ENCODE peak calls at places on chromosome 5, in seven cellular contexts. One of them, this sample, is unnamed.

GRCh38 chr5:115831163-115831768 is 10.1 kb downstream of the ATG12 start:
- DNase-seq in transverse colon: peak; percentile 15
- DNase-seq in suprapubic skin: no peak
- DNase-seq in sigmoid colon: no peak
- DNase-seq in SK-N-SH: peak; percentile 46
- DNase-seq in stomach: no peak
- DNase-seq in ovary: no peak
- DNase-seq in this sample: peak; percentile 57

GRCh38 chr5:122323132-122323548 is 11.1 kb downstream of the SNCAIP start:
- DNase-seq in transverse colon: no peak
- DNase-seq in suprapubic skin: no peak
- DNase-seq in sigmoid colon: no peak
- DNase-seq in SK-N-SH: peak; percentile 8
- DNase-seq in stomach: no peak
- DNase-seq in ovary: no peak
- DNase-seq in this sample: no peak

GRCh38 chr5:178626484-178627258 is at the start of gene CLK4:
- DNase-seq in transverse colon: peak; percentile 97
- DNase-seq in suprapubic skin: peak; percentile 97
- DNase-seq in sigmoid colon: peak; percentile 98
- DNase-seq in SK-N-SH: peak; percentile 97
- DNase-seq in stomach: peak; percentile 98
- DNase-seq in ovary: peak; percentile 98
- DNase-seq in this sample: peak; percentile 78

GRCh38 chr5:87944553-87945320 is 323.9 kb downstream of the TMEM161B start:
- DNase-seq in transverse colon: no peak
- DNase-seq in suprapubic skin: no peak
- DNase-seq in sigmoid colon: peak; percentile 66
- DNase-seq in SK-N-SH: no peak
- DNase-seq in stomach: peak; percentile 25
- DNase-seq in ovary: no peak
- DNase-seq in this sample: no peak

GRCh38 chr5:663436-664342 is 29.5 kb downstream of the TPPP start:
- DNase-seq in transverse colon: peak; percentile 88
- DNase-seq in suprapubic skin: peak; percentile 76
- DNase-seq in sigmoid colon: peak; percentile 57
- DNase-seq in SK-N-SH: no peak
- DNase-seq in stomach: peak; percentile 89
- DNase-seq in ovary: no peak
- DNase-seq in this sample: no peak

GRCh38 chr5:131252824-131253171 is 11.1 kb upstream of the CDC42SE2 start:
- DNase-seq in transverse colon: peak; percentile 80
- DNase-seq in suprapubic skin: no peak
- DNase-seq in sigmoid colon: peak; percentile 70
- DNase-seq in SK-N-SH: no peak
- DNase-seq in stomach: peak; percentile 65
- DNase-seq in ovary: no peak
- DNase-seq in this sample: no peak

GRCh38 chr5:12947379-12947778 is 997.1 kb downstream of the DNAH5 start:
- DNase-seq in transverse colon: no peak
- DNase-seq in suprapubic skin: no peak
- DNase-seq in sigmoid colon: no peak
- DNase-seq in SK-N-SH: no peak
- DNase-seq in stomach: no peak
- DNase-seq in ovary: no peak
- DNase-seq in this sample: no peak

GRCh38 chr5:146514575-146514974 is 1.4 kb downstream of the GPR151 start:
- DNase-seq in transverse colon: no peak
- DNase-seq in suprapubic skin: no peak
- DNase-seq in sigmoid colon: no peak
- DNase-seq in SK-N-SH: no peak
- DNase-seq in stomach: no peak
- DNase-seq in ovary: no peak
- DNase-seq in this sample: no peak

GRCh38 chr5:40037703-40038102 is 612.9 kb upstream of the DAB2 start:
- DNase-seq in transverse colon: no peak
- DNase-seq in suprapubic skin: no peak
- DNase-seq in sigmoid colon: no peak
- DNase-seq in SK-N-SH: no peak
- DNase-seq in stomach: no peak
- DNase-seq in ovary: no peak
- DNase-seq in this sample: no peak

GRCh38 chr5:2299388-2300220 is 416.9 kb upstream of the IRX4 start:
- DNase-seq in transverse colon: no peak
- DNase-seq in suprapubic skin: peak; percentile 74
- DNase-seq in sigmoid colon: peak; percentile 39
- DNase-seq in SK-N-SH: no peak
- DNase-seq in stomach: no peak
- DNase-seq in ovary: no peak
- DNase-seq in this sample: no peak

GRCh38 chr5:145483211-145483610 is 351.9 kb downstream of the PRELID2 start:
- DNase-seq in transverse colon: no peak
- DNase-seq in suprapubic skin: no peak
- DNase-seq in sigmoid colon: no peak
- DNase-seq in SK-N-SH: no peak
- DNase-seq in stomach: no peak
- DNase-seq in ovary: no peak
- DNase-seq in this sample: no peak

GRCh38 chr5:82388186-82388585 is 110.0 kb upstream of the RPS23 start:
- DNase-seq in transverse colon: no peak
- DNase-seq in suprapubic skin: no peak
- DNase-seq in sigmoid colon: no peak
- DNase-seq in SK-N-SH: no peak
- DNase-seq in stomach: no peak
- DNase-seq in ovary: no peak
- DNase-seq in this sample: no peak

GRCh38 chr5:175534070-175534932 is 55.9 kb downstream of the SFXN1 start:
- DNase-seq in transverse colon: peak; percentile 77
- DNase-seq in suprapubic skin: peak; percentile 85
- DNase-seq in sigmoid colon: peak; percentile 76
- DNase-seq in SK-N-SH: peak; percentile 90
- DNase-seq in stomach: peak; percentile 89
- DNase-seq in ovary: peak; percentile 70
- DNase-seq in this sample: no peak

GRCh38 chr5:74337252-74338100 is 303.1 kb downstream of the ENC1 start:
- DNase-seq in transverse colon: no peak
- DNase-seq in suprapubic skin: no peak
- DNase-seq in sigmoid colon: no peak
- DNase-seq in SK-N-SH: no peak
- DNase-seq in stomach: no peak
- DNase-seq in ovary: no peak
- DNase-seq in this sample: no peak

GRCh38 chr5:61675015-61675692 is 343.1 kb downstream of the ZSWIM6 start:
- DNase-seq in transverse colon: peak; percentile 42
- DNase-seq in suprapubic skin: no peak
- DNase-seq in sigmoid colon: no peak
- DNase-seq in SK-N-SH: no peak
- DNase-seq in stomach: no peak
- DNase-seq in ovary: no peak
- DNase-seq in this sample: peak; percentile 16

GRCh38 chr5:73454379-73455036 is 5.9 kb upstream of the FOXD1 start:
- DNase-seq in transverse colon: peak; percentile 59
- DNase-seq in suprapubic skin: no peak
- DNase-seq in sigmoid colon: no peak
- DNase-seq in SK-N-SH: peak; percentile 52
- DNase-seq in stomach: peak; percentile 49
- DNase-seq in ovary: no peak
- DNase-seq in this sample: peak; percentile 67

DNA sequence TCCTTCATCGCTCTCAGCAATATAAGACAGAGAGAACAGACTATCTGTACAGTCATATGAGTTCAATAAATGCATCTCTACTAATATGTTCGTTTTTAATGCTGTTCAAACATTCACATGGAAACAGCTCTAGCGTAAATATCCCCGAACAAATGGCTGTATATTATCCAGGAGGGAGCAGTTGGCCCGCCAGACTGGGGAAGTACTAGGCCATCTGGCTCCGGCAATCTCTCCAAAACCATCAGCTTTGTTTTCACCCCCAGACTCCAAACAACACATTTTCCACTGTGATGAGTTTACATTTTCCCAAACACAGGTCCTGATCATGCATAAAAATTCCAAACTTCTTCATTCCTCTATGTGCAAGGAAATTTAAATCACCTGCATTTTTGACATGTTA is 8.7 kb downstream of the EBF1 start:
- DNase-seq in transverse colon: no peak
- DNase-seq in suprapubic skin: no peak
- DNase-seq in sigmoid colon: no peak
- DNase-seq in SK-N-SH: no peak
- DNase-seq in stomach: no peak
- DNase-seq in ovary: no peak
- DNase-seq in this sample: no peak
- TF ChIP-seq EP300 in transverse colon: no peak
- TF ChIP-seq EP300 in suprapubic skin: no peak
- TF ChIP-seq EP300 in sigmoid colon: no peak
- TF ChIP-seq EP300 in SK-N-SH: no peak
- TF ChIP-seq EP300 in stomach: no peak
- TF ChIP-seq EP300 in ovary: no peak
- TF ChIP-seq EP300 in this sample: no peak

DNA sequence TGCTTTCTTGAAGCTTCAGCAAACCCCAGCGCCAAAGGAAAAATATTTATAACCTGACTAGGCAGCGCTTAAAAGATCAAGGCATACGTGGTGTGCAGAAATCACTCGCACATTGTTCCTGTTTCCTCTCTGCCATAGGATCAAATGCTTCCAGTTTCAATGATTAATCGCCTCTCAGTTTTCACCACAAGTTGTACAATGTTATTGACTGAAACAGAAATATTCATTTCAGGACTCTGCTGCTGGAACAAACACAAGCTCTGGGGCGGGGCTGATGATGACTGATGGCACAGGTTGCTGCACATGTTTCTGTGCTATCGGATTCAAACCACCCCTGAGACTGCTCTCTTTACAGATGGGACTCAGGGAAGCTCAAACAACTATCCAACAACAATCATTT is 68.6 kb downstream of the KCNIP1 start:
- DNase-seq in transverse colon: no peak
- DNase-seq in suprapubic skin: no peak
- DNase-seq in sigmoid colon: no peak
- DNase-seq in SK-N-SH: no peak
- DNase-seq in stomach: no peak
- DNase-seq in ovary: no peak
- DNase-seq in this sample: no peak
- TF ChIP-seq EP300 in transverse colon: no peak
- TF ChIP-seq EP300 in suprapubic skin: no peak
- TF ChIP-seq EP300 in sigmoid colon: no peak
- TF ChIP-seq EP300 in SK-N-SH: no peak
- TF ChIP-seq EP300 in stomach: no peak
- TF ChIP-seq EP300 in ovary: no peak
- TF ChIP-seq EP300 in this sample: no peak

DNA sequence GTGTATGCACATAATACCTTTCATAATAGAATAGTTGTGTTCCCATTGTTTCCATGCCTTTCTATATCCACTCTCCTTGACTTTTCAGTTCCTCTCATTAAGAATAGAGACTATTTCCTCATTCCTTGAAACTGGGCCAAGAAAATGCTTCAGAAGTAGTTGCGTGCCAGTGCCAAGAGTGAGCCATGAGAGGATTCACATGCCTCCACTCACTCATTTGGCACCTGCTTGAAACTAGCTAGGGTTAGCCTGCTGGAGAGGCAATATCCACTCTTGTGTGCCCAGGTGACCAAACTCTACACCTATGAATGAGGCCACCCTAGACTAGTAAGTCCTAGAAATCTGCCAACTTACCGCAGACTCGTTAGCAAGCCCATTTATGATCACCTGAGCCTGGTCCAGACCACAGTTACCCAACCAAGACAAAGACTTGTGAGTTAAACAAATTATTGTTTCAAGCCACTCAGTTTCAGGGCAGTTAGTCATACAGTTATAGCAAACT is 276.3 kb downstream of the EPB41L4A start:
- DNase-seq in transverse colon: no peak
- DNase-seq in suprapubic skin: no peak
- DNase-seq in sigmoid colon: no peak
- DNase-seq in SK-N-SH: no peak
- DNase-seq in stomach: no peak
- DNase-seq in ovary: no peak
- DNase-seq in this sample: no peak
- TF ChIP-seq EP300 in transverse colon: no peak
- TF ChIP-seq EP300 in suprapubic skin: no peak
- TF ChIP-seq EP300 in sigmoid colon: no peak
- TF ChIP-seq EP300 in SK-N-SH: no peak
- TF ChIP-seq EP300 in stomach: no peak
- TF ChIP-seq EP300 in ovary: no peak
- TF ChIP-seq EP300 in this sample: no peak

DNA sequence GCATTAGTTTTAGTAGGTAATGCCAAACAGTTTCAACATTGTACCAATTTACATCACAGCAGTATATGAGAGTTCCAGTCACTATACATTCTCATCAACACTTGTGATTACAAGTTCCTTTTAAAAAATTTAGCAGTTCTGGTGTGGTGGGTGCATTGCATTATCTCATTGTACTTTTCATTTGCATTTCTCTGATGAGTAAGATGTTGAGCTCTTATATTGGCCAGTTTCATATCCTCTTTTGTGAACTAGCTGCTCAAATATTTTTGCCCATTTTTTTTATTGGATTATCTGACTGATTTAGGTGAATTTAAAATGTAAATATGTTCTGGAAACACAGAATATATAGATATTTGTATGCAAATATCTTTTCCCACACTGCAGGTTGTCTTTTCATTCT is 160.9 kb upstream of the NR3C1 start:
- DNase-seq in transverse colon: no peak
- DNase-seq in suprapubic skin: no peak
- DNase-seq in sigmoid colon: no peak
- DNase-seq in SK-N-SH: no peak
- DNase-seq in stomach: no peak
- DNase-seq in ovary: no peak
- DNase-seq in this sample: no peak
- TF ChIP-seq EP300 in transverse colon: no peak
- TF ChIP-seq EP300 in suprapubic skin: no peak
- TF ChIP-seq EP300 in sigmoid colon: no peak
- TF ChIP-seq EP300 in SK-N-SH: no peak
- TF ChIP-seq EP300 in stomach: no peak
- TF ChIP-seq EP300 in ovary: no peak
- TF ChIP-seq EP300 in this sample: no peak

DNA sequence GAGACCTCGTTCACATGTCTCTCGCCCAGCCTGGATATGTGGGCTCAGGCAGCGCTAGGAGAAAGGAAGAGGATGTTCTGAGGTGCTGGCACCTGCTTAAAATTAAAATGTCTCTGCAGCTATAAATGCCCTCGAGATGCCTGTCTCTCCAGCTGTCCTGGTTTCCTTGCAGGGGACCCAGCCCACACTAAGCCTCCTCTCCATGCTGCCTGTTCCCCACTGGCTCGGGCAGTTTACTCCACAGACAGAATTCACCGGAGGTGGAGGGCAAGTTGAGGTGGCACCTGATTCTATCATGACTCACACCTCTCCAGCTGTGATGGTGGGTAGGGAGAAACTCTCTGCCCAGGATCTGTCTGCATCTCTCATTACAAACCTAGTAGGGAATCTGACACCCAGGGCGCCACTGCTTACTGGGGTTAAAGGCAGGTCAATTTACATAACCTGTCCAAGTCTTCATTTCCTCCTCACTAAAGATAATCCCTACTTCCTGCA is 420.9 kb downstream of the SPOCK1 start:
- DNase-seq in transverse colon: no peak
- DNase-seq in suprapubic skin: no peak
- DNase-seq in sigmoid colon: no peak
- DNase-seq in SK-N-SH: no peak
- DNase-seq in stomach: no peak
- DNase-seq in ovary: no peak
- DNase-seq in this sample: no peak
- TF ChIP-seq EP300 in transverse colon: no peak
- TF ChIP-seq EP300 in suprapubic skin: no peak
- TF ChIP-seq EP300 in sigmoid colon: no peak
- TF ChIP-seq EP300 in SK-N-SH: no peak
- TF ChIP-seq EP300 in stomach: no peak
- TF ChIP-seq EP300 in ovary: no peak
- TF ChIP-seq EP300 in this sample: no peak

GRCh38 chr5:159458217-159458711 is 128.0 kb upstream of the IL12B start:
- DNase-seq in transverse colon: no peak
- DNase-seq in suprapubic skin: no peak
- DNase-seq in sigmoid colon: no peak
- DNase-seq in SK-N-SH: no peak
- DNase-seq in stomach: no peak
- DNase-seq in ovary: no peak
- DNase-seq in this sample: no peak
- TF ChIP-seq EP300 in transverse colon: no peak
- TF ChIP-seq EP300 in suprapubic skin: no peak
- TF ChIP-seq EP300 in sigmoid colon: no peak
- TF ChIP-seq EP300 in SK-N-SH: no peak
- TF ChIP-seq EP300 in stomach: no peak
- TF ChIP-seq EP300 in ovary: no peak
- TF ChIP-seq EP300 in this sample: no peak

This sample was measured in HepG2.